ENCODE peak calls at places on chromosomes 13 and 19, in four cellular contexts. S is Caco-2, P is uterus, H is PC-3. K is an unnamed sample.

GRCh38 chr13:60798503-60798902 is 401.5 kb downstream of the TDRD3 start:
- DNase-seq in S (no peak), P (no peak), H (no peak), K (no peak)

GRCh38 chr13:108950333-108951010 is 321.1 kb downstream of the MYO16 start:
- DNase-seq in S (no peak), P (no peak), H (no peak), K (no peak)

GRCh38 chr13:55007681-55008080 is 1979.1 kb downstream of the OLFM4 start:
- DNase-seq in S (no peak), P (no peak), H (no peak), K (no peak)

GRCh38 chr13:29587645-29588044 is 7.8 kb downstream of the SLC7A1 start:
- DNase-seq in S (no peak), P (peak), H (no peak), K (no peak)

GRCh38 chr13:43981091-43981490 is 101.4 kb downstream of the LACC1 start:
- DNase-seq in S (no peak), P (no peak), H (no peak), K (no peak)

GRCh38 chr13:89361909-89362308 is 1690.7 kb downstream of the SLITRK5 start:
- DNase-seq in S (no peak), P (no peak), H (peak), K (no peak)

GRCh38 chr13:87855553-87855952 is 184.4 kb downstream of the SLITRK5 start:
- DNase-seq in S (no peak), P (no peak), H (no peak), K (no peak)

GRCh38 chr13:38346764-38347163 is 2.9 kb upstream of the UFM1 start:
- DNase-seq in S (no peak), P (no peak), H (no peak), K (no peak)

GRCh38 chr19:52889931-52890330 is 7.5 kb downstream of the ZNF320 start:
- DNase-seq in S (peak), P (no peak), H (no peak), K (no peak)

GRCh38 chr13:66675620-66676019 is 554.5 kb downstream of the PCDH9 start:
- DNase-seq in S (no peak), P (no peak), H (no peak), K (peak)

GRCh38 chr13:28337196-28338045 is 157.5 kb downstream of the FLT1 start:
- DNase-seq in S (no peak), P (no peak), H (peak), K (peak)

GRCh38 chr13:111217661-111218060 is 102.6 kb downstream of the ARHGEF7 start:
- DNase-seq in S (no peak), P (no peak), H (no peak), K (no peak)

GRCh38 chr13:37058801-37059135 is 720 bp downstream of the SUPT20H start:
- DNase-seq in S (no peak), P (no peak), H (no peak), K (no peak)

GRCh38 chr13:68697551-68697950 is 1410.1 kb upstream of the ATXN8OS start:
- DNase-seq in S (no peak), P (no peak), H (no peak), K (no peak)

GRCh38 chr19:47315125-47315821 is 5.6 kb downstream of the C5AR1 start:
- DNase-seq in S (peak), P (peak), H (peak), K (peak)

GRCh38 chr13:85509512-85509911 is 289.7 kb downstream of the SLITRK6 start:
- DNase-seq in S (peak), P (no peak), H (peak), K (peak)

DNA sequence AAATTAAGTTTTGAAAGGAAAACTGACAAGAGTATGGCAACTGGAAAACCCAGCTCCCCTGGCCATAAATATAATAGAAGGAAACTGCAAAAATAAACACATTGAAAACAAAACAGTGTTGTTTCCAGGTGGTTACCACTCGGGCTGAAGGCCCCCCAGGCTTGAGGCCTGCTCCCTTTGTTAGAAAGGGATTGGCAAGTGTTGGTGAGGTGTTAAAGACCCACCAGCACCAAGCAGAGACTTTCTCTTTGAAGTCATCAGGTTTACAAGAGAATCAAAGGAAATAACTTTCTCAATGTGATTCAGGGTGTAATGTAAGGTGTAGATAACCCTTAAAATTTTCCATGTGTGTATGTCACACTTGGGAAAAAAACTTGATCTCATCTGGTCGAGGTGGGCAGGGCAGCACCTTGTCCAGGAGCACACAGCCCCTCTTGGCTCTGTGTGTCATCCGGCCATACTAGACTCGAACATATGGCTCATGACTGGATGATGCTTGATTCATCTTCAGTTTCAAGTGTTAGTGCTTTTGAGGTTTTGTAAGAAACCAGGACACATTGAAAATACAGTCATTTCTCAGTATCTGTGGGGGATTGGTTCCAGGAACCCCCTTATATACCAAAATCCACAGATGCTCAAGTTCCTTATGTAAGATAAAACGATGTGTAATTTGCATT is 7.8 kb downstream of the ACTN4 start:
- DNase-seq in S (no peak), P (no peak), H (no peak), K (no peak)
- H3K4me3 ChIP-seq in S (no peak), P (no peak), H (no peak), K (no peak)

GRCh38 chr19:16628984-16629691 is 1.1 kb upstream of the MED26 start:
- DNase-seq in S (no peak), P (peak), H (no peak), K (peak)

GRCh38 chr19:16626796-16627193 is 1.2 kb downstream of the MED26 start:
- DNase-seq in S (no peak), P (no peak), H (no peak), K (no peak)

GRCh38 chr19:16627928-16628182 is 149 bp downstream of the MED26 start:
- DNase-seq in S (no peak), P (no peak), H (no peak), K (no peak)

GRCh38 chr19:16627194-16627927 is 643 bp downstream of the MED26 start:
- DNase-seq in S (no peak), P (no peak), H (no peak), K (peak)

DNA sequence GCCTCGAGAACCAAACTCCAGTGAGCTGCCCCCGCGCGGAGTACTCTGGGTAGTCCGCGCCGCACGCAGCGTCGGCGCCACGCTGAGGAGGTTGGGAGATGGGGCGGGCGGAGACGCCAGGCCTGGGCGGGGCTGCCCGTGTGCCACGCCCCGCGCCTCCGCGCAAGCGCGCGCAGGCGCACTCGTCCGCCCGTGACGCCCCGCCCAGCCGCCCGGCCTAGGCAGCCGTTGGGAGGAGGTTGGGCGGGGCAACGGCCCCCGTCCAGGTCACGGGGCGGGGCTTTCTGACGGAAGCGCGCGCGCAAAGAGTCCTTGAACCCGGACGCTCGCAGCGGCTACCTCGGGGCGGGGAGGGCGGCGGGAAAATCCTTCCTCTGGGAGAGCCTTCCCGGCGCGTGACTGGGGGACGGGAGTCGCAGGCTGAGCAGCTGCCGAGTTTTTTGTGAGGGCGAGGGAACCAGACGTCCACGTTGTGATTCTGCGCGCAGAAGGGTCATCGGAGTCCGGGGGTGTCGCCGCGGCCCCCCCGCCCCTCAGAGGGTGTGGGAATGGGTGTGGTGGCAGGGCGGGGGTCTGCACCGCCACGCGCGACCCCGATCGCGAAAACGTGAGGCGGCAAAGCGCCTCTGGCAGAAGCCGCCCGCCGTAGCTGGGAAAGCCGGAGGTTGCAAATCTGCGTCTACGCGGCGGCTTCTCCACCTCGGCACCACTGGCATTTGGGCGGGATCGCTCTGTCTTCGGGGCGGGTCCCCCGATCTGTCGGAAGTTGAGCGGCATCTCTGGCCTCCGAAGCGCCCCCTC is at the start of gene MED26:
- DNase-seq in S (peak), P (peak), H (peak), K (peak)
- TF ChIP-seq CTCF in S (no peak), P (peak), H (no peak), K (no peak)

GRCh38 chr19:4557186-4557970 is 2.1 kb downstream of the SEMA6B start:
- DNase-seq in S (peak), P (no peak), H (peak), K (no peak)
- H3K4me3 ChIP-seq in S (no peak), P (no peak), H (no peak), K (no peak)

GRCh38 chr13:31781064-31781463 is 41.7 kb downstream of the RXFP2 start:
- DNase-seq in S (no peak), P (no peak), H (no peak), K (peak)
- TF ChIP-seq CTCF in S (no peak), P (no peak), H (no peak), K (no peak)

GRCh38 chr19:35117791-35118190 is 2.2 kb downstream of the FXYD3 start:
- DNase-seq in S (no peak), P (no peak), H (no peak), K (no peak)
- H3K4me3 ChIP-seq in S (peak), P (no peak), H (no peak), K (no peak)

DNA sequence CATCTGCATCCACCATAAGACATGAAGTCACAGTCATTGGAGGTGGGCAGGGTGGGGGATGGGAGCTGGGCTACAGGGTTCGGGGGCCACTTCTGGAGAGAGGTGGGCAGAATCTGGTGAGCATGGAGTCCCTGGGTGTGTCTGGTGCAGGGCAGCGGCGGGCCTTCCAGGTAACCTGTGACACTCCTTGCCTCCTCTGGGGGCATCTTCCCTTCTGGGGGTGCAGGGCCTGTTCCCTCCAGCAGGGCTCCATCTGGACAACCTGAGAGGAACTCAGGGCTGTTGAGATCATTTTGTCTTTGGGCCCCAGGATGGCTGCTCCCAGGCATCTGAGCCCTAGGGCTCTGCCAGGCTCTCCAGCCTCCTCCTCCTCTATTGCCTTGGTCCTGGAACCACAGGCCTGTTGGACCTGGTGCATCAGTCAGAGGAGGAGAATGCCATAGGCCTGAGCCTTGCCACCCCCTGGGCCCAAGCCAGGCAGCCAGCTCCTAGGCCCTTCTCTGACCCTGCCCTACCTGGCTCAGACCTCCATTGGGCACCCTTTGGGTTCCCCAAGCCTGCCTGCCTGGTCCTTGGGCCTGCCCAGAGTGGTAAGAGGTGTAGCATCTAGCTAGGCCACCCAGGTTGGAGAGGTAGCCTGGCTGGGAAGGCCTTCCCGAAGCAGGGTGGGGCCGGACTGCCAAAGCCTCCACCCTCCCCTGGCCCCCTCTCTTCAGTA is 13.4 kb downstream of the LYL1 start:
- DNase-seq in S (no peak), P (no peak), H (peak), K (no peak)
- TF ChIP-seq CTCF in S (peak), P (no peak), H (peak), K (peak)

GRCh38 chr19:19407640-19407933 is 2.1 kb downstream of the GATAD2A start:
- DNase-seq in S (no peak), P (no peak), H (no peak), K (no peak)
- H3K4me3 ChIP-seq in S (no peak), P (peak), H (peak), K (peak)

DNA sequence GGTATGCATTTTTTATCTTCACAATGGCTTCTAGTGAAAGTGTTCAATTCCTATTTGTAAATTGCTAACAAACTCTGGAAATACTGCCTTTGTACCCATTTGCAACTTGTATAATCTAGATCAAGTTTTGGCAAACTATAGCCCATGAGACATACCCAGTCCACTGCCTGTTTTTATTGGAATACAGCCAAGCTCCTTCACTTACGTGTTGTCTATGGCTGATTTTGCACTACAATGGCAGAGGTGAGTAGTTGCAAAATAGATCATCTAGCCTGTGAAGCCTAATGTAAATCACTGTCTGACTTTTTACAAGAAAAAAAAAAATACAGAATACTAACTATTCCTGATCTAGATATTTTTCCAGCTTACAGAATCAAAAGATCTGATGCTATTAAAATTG is 37.1 kb downstream of the DZIP1 start:
- DNase-seq in S (no peak), P (no peak), H (peak), K (no peak)
- TF ChIP-seq CTCF in S (no peak), P (no peak), H (no peak), K (no peak)

DNA sequence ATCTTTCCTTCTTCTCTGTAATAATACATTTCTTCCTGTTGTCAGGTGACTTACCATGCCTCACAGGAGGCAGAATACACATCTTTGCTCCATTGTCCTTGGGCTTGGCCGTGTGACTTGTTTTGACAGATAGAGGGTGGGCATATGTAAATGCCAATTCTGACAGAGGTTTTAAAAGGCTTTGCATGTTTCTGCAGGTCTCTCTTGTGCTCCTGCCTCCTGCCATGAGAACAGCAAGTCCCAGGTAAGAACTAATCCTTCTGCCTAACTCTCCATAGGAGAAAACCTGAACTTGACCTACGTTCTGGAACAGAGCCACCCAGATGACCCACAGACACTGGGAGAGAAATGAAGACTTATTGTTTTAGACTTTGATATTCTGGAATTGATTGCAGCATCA is 88.7 kb upstream of the TNFSF11 start:
- DNase-seq in S (no peak), P (no peak), H (no peak), K (no peak)
- H3K4me3 ChIP-seq in S (no peak), P (no peak), H (no peak), K (no peak)

GRCh38 chr19:48445606-48446481 is at the start of gene GRWD1:
- DNase-seq in S (peak), P (peak), H (peak), K (peak)
- TF ChIP-seq CTCF in S (no peak), P (no peak), H (peak), K (no peak)

K was measured in AG10803.